ENCODE peak calls at places on chromosomes 1 and 21, in six cellular contexts. K is progenitor cell of endocrine pancreas; F is IMR-90; Z is stimulated activated CD8-positive, alpha-beta memory T cell treated with anti-CD3 and anti-CD28 coated beads, Interleukin-4, amount 100 ng/mL, for 48 hours; N is GOT3; J is endothelial cell. Q is an unnamed sample.

GRCh38 chr1:12314328-12314903 is 84.6 kb downstream of the VPS13D start:
- DNase-seq in K (no peak), F (peak), Z (no peak), N (no peak), J (no peak), Q (no peak)

GRCh38 chr1:153652795-153653507 is 5.6 kb upstream of the SNAPIN start:
- DNase-seq in K (no peak), F (peak), Z (no peak), N (no peak), J (no peak), Q (no peak)

GRCh38 chr21:45993210-45994085 is 11.9 kb downstream of the COL6A1 start:
- DNase-seq in K (no peak), F (no peak), Z (peak), N (no peak), J (peak), Q (peak)

GRCh38 chr1:13643017-13643416 is 57.0 kb upstream of the PRDM2 start:
- DNase-seq in K (no peak), F (no peak), Z (no peak), N (no peak), J (no peak), Q (no peak)

GRCh38 chr1:27554293-27554692 is 49.7 kb downstream of the AHDC1 start:
- DNase-seq in K (no peak), F (no peak), Z (no peak), N (no peak), J (no peak), Q (no peak)

GRCh38 chr1:3453203-3453761 is 1.2 kb upstream of the ARHGEF16 start:
- DNase-seq in K (peak), F (peak), Z (peak), N (peak), J (peak), Q (peak)

GRCh38 chr1:3000671-3001470 is 20.4 kb upstream of the ACTRT2 start:
- DNase-seq in K (no peak), F (no peak), Z (no peak), N (no peak), J (no peak), Q (no peak)

GRCh38 chr1:170692866-170693575 is 29.1 kb downstream of the PRRX1 start:
- DNase-seq in K (no peak), F (peak), Z (no peak), N (no peak), J (no peak), Q (no peak)

GRCh38 chr1:43666608-43667007 is 16.7 kb downstream of the KDM4A start:
- DNase-seq in K (no peak), F (peak), Z (no peak), N (no peak), J (no peak), Q (no peak)

GRCh38 chr1:109793486-109794318 is 30.0 kb upstream of the EPS8L3 start:
- DNase-seq in K (no peak), F (peak), Z (peak), N (no peak), J (no peak), Q (no peak)

GRCh38 chr1:111399792-111400610 is 27.5 kb downstream of the OVGP1 start:
- DNase-seq in K (peak), F (peak), Z (peak), N (no peak), J (peak), Q (peak)

GRCh38 chr1:39761016-39761415 is 10.1 kb downstream of the OXCT2 start:
- DNase-seq in K (no peak), F (no peak), Z (no peak), N (no peak), J (no peak), Q (no peak)

GRCh38 chr1:162215902-162216301 is 146.4 kb downstream of the NOS1AP start:
- DNase-seq in K (no peak), F (no peak), Z (no peak), N (no peak), J (no peak), Q (no peak)

GRCh38 chr1:243253211-243253926 is 1.7 kb downstream of the CEP170 start:
- DNase-seq in K (no peak), F (peak), Z (no peak), N (no peak), J (no peak), Q (no peak)

GRCh38 chr1:19657511-19657910 is 7.2 kb upstream of the HTR6 start:
- DNase-seq in K (no peak), F (no peak), Z (no peak), N (no peak), J (no peak), Q (no peak)

GRCh38 chr1:49297783-49298182 is 521.1 kb upstream of the BEND5 start:
- DNase-seq in K (no peak), F (no peak), Z (no peak), N (no peak), J (no peak), Q (peak)

GRCh38 chr21:29287383-29287782 is 11.3 kb upstream of the BACH1 start:
- DNase-seq in K (no peak), F (peak), Z (no peak), N (no peak), J (no peak), Q (no peak)

GRCh38 chr1:108125312-108126138 is 74.6 kb downstream of the SLC25A24 start:
- DNase-seq in K (peak), F (peak), Z (peak), N (no peak), J (peak), Q (peak)

GRCh38 chr1:43074244-43074643 is 97.8 kb downstream of the EBNA1BP2 start:
- DNase-seq in K (no peak), F (no peak), Z (no peak), N (no peak), J (peak), Q (no peak)

GRCh38 chr1:189289346-189289745 is 1188.3 kb downstream of the BRINP3 start:
- DNase-seq in K (no peak), F (no peak), Z (no peak), N (no peak), J (no peak), Q (no peak)

GRCh38 chr1:6572653-6573383 is 7.0 kb upstream of the ZBTB48 start:
- DNase-seq in K (no peak), F (no peak), Z (no peak), N (no peak), J (no peak), Q (no peak)

GRCh38 chr21:38910390-38911008 is 104.8 kb downstream of the ETS2 start:
- DNase-seq in K (no peak), F (no peak), Z (peak), N (no peak), J (no peak), Q (no peak)

GRCh38 chr1:90402893-90403849 is 313.9 kb downstream of the BARHL2 start:
- DNase-seq in K (no peak), F (peak), Z (no peak), N (no peak), J (peak), Q (no peak)

GRCh38 chr1:1959840-1960479 is 40.9 kb upstream of the TMEM52 start:
- DNase-seq in K (peak), F (peak), Z (peak), N (no peak), J (peak), Q (peak)

GRCh38 chr1:172343246-172344099 is 77.0 kb upstream of the C1orf105 start:
- DNase-seq in K (no peak), F (peak), Z (no peak), N (no peak), J (no peak), Q (no peak)

GRCh38 chr1:92482665-92483441 is 3.9 kb downstream of the GFI1 start:
- DNase-seq in K (peak), F (no peak), Z (peak), N (no peak), J (peak), Q (peak)

GRCh38 chr1:6599141-6599975 is 3.3 kb downstream of the KLHL21 start:
- DNase-seq in K (no peak), F (no peak), Z (peak), N (no peak), J (no peak), Q (no peak)

GRCh38 chr1:117735045-117735992 is 129.5 kb downstream of the TENT5C start:
- DNase-seq in K (no peak), F (peak), Z (peak), N (no peak), J (no peak), Q (no peak)

GRCh38 chr1:18534810-18535205 is 54.1 kb downstream of the KLHDC7A start:
- DNase-seq in K (no peak), F (no peak), Z (no peak), N (no peak), J (no peak), Q (no peak)

GRCh38 chr1:23010734-23011449 is 4.8 kb downstream of the TEX46 start:
- DNase-seq in K (no peak), F (peak), Z (no peak), N (no peak), J (no peak), Q (no peak)

GRCh38 chr1:21287905-21288514 is 2.3 kb downstream of the ECE1 start:
- DNase-seq in K (no peak), F (no peak), Z (no peak), N (no peak), J (no peak), Q (no peak)

GRCh38 chr1:113531321-113531720 is 141.0 kb downstream of the MAGI3 start:
- DNase-seq in K (no peak), F (no peak), Z (no peak), N (no peak), J (no peak), Q (no peak)

GRCh38 chr1:240967070-240967724 is 355.2 kb upstream of the GREM2 start:
- DNase-seq in K (no peak), F (peak), Z (no peak), N (no peak), J (no peak), Q (no peak)

GRCh38 chr1:46062651-46063319 is 69.6 kb downstream of the PIK3R3 start:
- DNase-seq in K (no peak), F (peak), Z (peak), N (no peak), J (no peak), Q (no peak)

GRCh38 chr1:156077430-156077760 is 4.9 kb downstream of the MEX3A start:
- DNase-seq in K (no peak), F (no peak), Z (no peak), N (no peak), J (no peak), Q (no peak)

GRCh38 chr1:6116137-6116536 is 64.0 kb downstream of the CHD5 start:
- DNase-seq in K (no peak), F (peak), Z (no peak), N (no peak), J (no peak), Q (no peak)

Q was measured in WTC11.